ENCODE peak calls at places on chromosome 9, in five cellular contexts. T, K, E, N and Z are unnamed samples.

GRCh38 chr9:136326061-136326776 is 1.1 kb upstream of the GPSM1 start:
- DNase-seq in T (peak; percentile 60), K (peak; percentile 74), E (peak; percentile 49), N (peak; percentile 90), Z (peak; percentile 90)

GRCh38 chr9:19552282-19552681 is 143.5 kb downstream of the ACER2 start:
- DNase-seq in T (no peak), K (no peak), E (no peak), N (no peak), Z (no peak)

GRCh38 chr9:74463825-74464224 is 33.3 kb upstream of the RORB start:
- DNase-seq in T (no peak), K (no peak), E (no peak), N (no peak), Z (no peak)

GRCh38 chr9:35958104-35958825 is at the start of gene OR2S2:
- DNase-seq in T (no peak), K (no peak), E (no peak), N (no peak), Z (no peak)

GRCh38 chr9:31304576-31304975 is 1079.9 kb upstream of the ACO1 start:
- DNase-seq in T (peak; percentile 69), K (no peak), E (peak; percentile 70), N (peak; percentile 34), Z (no peak)

GRCh38 chr9:36731068-36731467 is 158.4 kb downstream of the MELK start:
- DNase-seq in T (no peak), K (no peak), E (no peak), N (no peak), Z (no peak)

GRCh38 chr9:121478816-121479676 is 20.6 kb downstream of the GGTA1 start:
- DNase-seq in T (no peak), K (peak; percentile 67), E (no peak), N (no peak), Z (no peak)

GRCh38 chr9:85043248-85043647 is 373.7 kb downstream of the NTRK2 start:
- DNase-seq in T (no peak), K (no peak), E (no peak), N (no peak), Z (no peak)

GRCh38 chr9:96565684-96566360 is 53.8 kb downstream of the CDC14B start:
- DNase-seq in T (no peak), K (no peak), E (no peak), N (peak; percentile 67), Z (peak; percentile 48)

GRCh38 chr9:77892171-77892570 is 139.4 kb downstream of the GNAQ start:
- DNase-seq in T (no peak), K (no peak), E (no peak), N (no peak), Z (no peak)

GRCh38 chr9:111904889-111905288 is 8.3 kb downstream of the UGCG start:
- DNase-seq in T (no peak), K (no peak), E (no peak), N (no peak), Z (no peak)

GRCh38 chr9:85228111-85228855 is 513.5 kb downstream of the AGTPBP1 start:
- DNase-seq in T (no peak), K (no peak), E (no peak), N (no peak), Z (no peak)

GRCh38 chr9:72333758-72334157 is 31.2 kb downstream of the ZFAND5 start:
- DNase-seq in T (no peak), K (no peak), E (no peak), N (no peak), Z (no peak)

GRCh38 chr9:121686930-121687541 is 35.6 kb downstream of the DAB2IP start:
- DNase-seq in T (no peak), K (peak; percentile 87), E (peak; percentile 38), N (peak; percentile 62), Z (peak; percentile 68)

GRCh38 chr9:134600836-134601638 is 40.6 kb upstream of the COL5A1 start:
- DNase-seq in T (no peak), K (peak; percentile 22), E (no peak), N (no peak), Z (no peak)

GRCh38 chr9:15306068-15306756 is 804 bp downstream of the TTC39B start:
- DNase-seq in T (peak; percentile 28), K (peak; percentile 74), E (no peak), N (peak; percentile 50), Z (peak; percentile 57)

GRCh38 chr9:110615526-110615925 is 36.0 kb upstream of the SVEP1 start:
- DNase-seq in T (no peak), K (no peak), E (peak; percentile 82), N (peak; percentile 91), Z (peak; percentile 64)

GRCh38 chr9:108854094-108854493 is 1.7 kb downstream of the ACTL7B start:
- DNase-seq in T (no peak), K (no peak), E (no peak), N (no peak), Z (no peak)

GRCh38 chr9:21657966-21658667 is 144.3 kb upstream of the MTAP start:
- DNase-seq in T (no peak), K (no peak), E (peak; percentile 26), N (peak; percentile 62), Z (no peak)

GRCh38 chr9:14846871-14847311 is 63.3 kb downstream of the FREM1 start:
- DNase-seq in T (no peak), K (peak; percentile 76), E (no peak), N (peak; percentile 39), Z (peak; percentile 53)